ENCODE peak calls at places on chromosomes 11 and 22, in nine cellular contexts. T is MCF 10A; L is NCI-H1930; B is HEK293T; Q is cardiac septum; G is stimulated activated CD4-positive, alpha-beta T cell treated with anti-CD3 and anti-CD28 coated beads, Interleukin-15, amount 100 ng/mL, for 24 hours; A is KBM-7; U is stimulated activated CD8-positive, alpha-beta memory T cell treated with anti-CD3 and anti-CD28 coated beads, Interleukin-2, amount 100 ng/mL, for 1 hour; R is activated CD8-positive, alpha-beta memory T cell treated with anti-CD3 and anti-CD28 coated beads for 1 hour. S is an unnamed sample.

GRCh38 chr22:45891021-45891421 is 85.9 kb downstream of the WNT7B start:
- DNase-seq in L (no peak), T (no peak), G (no peak), R (no peak), A (no peak), B (no peak), Q (peak), U (no peak), S (no peak)

GRCh38 chr11:27211370-27212127 is 151.5 kb downstream of the CCDC34 start:
- DNase-seq in Q (no peak), U (no peak), R (no peak), B (no peak), A (peak), T (peak), L (no peak), G (peak), S (no peak)

GRCh38 chr11:47124675-47125074 is 52.0 kb downstream of the ARFGAP2 start:
- DNase-seq in L (no peak), U (no peak), R (no peak), T (no peak), G (no peak), B (no peak), Q (no peak), A (no peak), S (no peak)

GRCh38 chr22:38868886-38869381 is 3.1 kb downstream of the CBX6 start:
- DNase-seq in R (peak), G (peak), T (peak), Q (peak), A (peak), U (peak), B (peak), L (peak), S (no peak)

GRCh38 chr11:118923721-118924587 is 1.8 kb downstream of the BCL9L start:
- DNase-seq in L (no peak), Q (no peak), A (no peak), B (no peak), U (no peak), R (no peak), T (peak), G (no peak), S (no peak)

GRCh38 chr11:36306888-36307287 is 10.8 kb downstream of the PRR5L start:
- DNase-seq in T (peak), U (no peak), G (peak), L (no peak), B (no peak), A (peak), R (no peak), Q (no peak), S (no peak)

GRCh38 chr22:44129614-44129976 is 51.1 kb upstream of the PARVG start:
- DNase-seq in T (no peak), R (no peak), U (no peak), A (no peak), B (no peak), G (no peak), L (no peak), Q (no peak), S (no peak)

GRCh38 chr11:88484873-88485621 is 147.5 kb upstream of the CTSC start:
- DNase-seq in U (no peak), A (peak), T (peak), Q (no peak), G (peak), R (no peak), L (no peak), B (peak), S (no peak)

GRCh38 chr22:37501610-37502341 is 15.6 kb upstream of the MFNG start:
- DNase-seq in Q (no peak), G (no peak), U (no peak), T (peak), A (no peak), B (no peak), R (no peak), L (no peak), S (no peak)

GRCh38 chr22:40626826-40627225 is 9.7 kb downstream of the MRTFA start:
- DNase-seq in R (no peak), L (no peak), A (no peak), G (no peak), T (no peak), Q (no peak), B (no peak), U (no peak), S (no peak)

GRCh38 chr11:101446238-101446637 is 137.6 kb downstream of the TRPC6 start:
- DNase-seq in U (no peak), R (no peak), G (no peak), L (no peak), Q (no peak), A (no peak), B (no peak), T (peak), S (no peak)

GRCh38 chr22:45771711-45772110 is 100.1 kb downstream of the ATXN10 start:
- DNase-seq in U (no peak), T (no peak), L (no peak), Q (no peak), A (no peak), B (no peak), G (no peak), R (no peak), S (no peak)

GRCh38 chr22:17773606-17774205 is 563 bp downstream of the BID start:
- DNase-seq in L (peak), B (peak), Q (no peak), G (peak), U (peak), R (no peak), A (peak), T (peak), S (peak)

GRCh38 chr11:65452806-65453490 is 30.4 kb downstream of the NEAT1 start:
- DNase-seq in Q (peak), B (no peak), T (peak), L (no peak), U (no peak), G (no peak), A (no peak), R (no peak), S (no peak)

GRCh38 chr22:50622723-50623327 is 5.1 kb downstream of the ARSA start:
- DNase-seq in L (peak), Q (peak), G (no peak), U (no peak), A (no peak), T (peak), R (no peak), B (no peak), S (peak)

GRCh38 chr11:95977534-95978174 is 53.7 kb upstream of the MTMR2 start:
- DNase-seq in T (peak), B (no peak), G (no peak), Q (no peak), L (no peak), A (no peak), U (no peak), R (no peak), S (no peak)

GRCh38 chr11:58616594-58616993 is 5.9 kb upstream of the CNTF start:
- DNase-seq in G (no peak), T (peak), A (no peak), R (no peak), B (no peak), L (no peak), U (no peak), Q (no peak), S (no peak)

GRCh38 chr11:112697371-112697770 is 263.8 kb upstream of the NCAM1 start:
- DNase-seq in T (no peak), G (no peak), U (no peak), A (no peak), B (no peak), Q (no peak), L (no peak), R (no peak), S (no peak)

GRCh38 chr11:128297111-128297651 is 290.2 kb downstream of the ETS1 start:
- DNase-seq in U (no peak), G (no peak), R (no peak), T (no peak), Q (no peak), B (no peak), A (no peak), L (peak), S (peak)

GRCh38 chr11:14386895-14387480 is 28.0 kb upstream of the RRAS2 start:
- DNase-seq in A (no peak), R (no peak), G (no peak), U (no peak), L (no peak), Q (no peak), B (no peak), T (no peak), S (no peak)

GRCh38 chr11:104602643-104603042 is 295.6 kb downstream of the CASP12 start:
- DNase-seq in B (no peak), R (no peak), U (no peak), G (no peak), L (no peak), Q (no peak), T (no peak), A (no peak), S (no peak)

GRCh38 chr11:35511666-35512065 is 13.8 kb downstream of the PAMR1 start:
- DNase-seq in G (no peak), L (no peak), Q (no peak), R (no peak), U (no peak), B (no peak), T (no peak), A (no peak), S (no peak)

GRCh38 chr11:125588505-125588904 is 4.1 kb upstream of the STT3A start:
- DNase-seq in R (no peak), A (no peak), L (no peak), G (no peak), B (no peak), T (no peak), U (no peak), Q (no peak), S (no peak)

GRCh38 chr11:47466701-47467250 is 17.8 kb upstream of the RAPSN start:
- DNase-seq in A (no peak), L (peak), U (no peak), B (no peak), T (no peak), Q (no peak), G (no peak), R (no peak), S (peak)

GRCh38 chr11:64114231-64114630 is 51.7 kb downstream of the MACROD1 start:
- DNase-seq in L (no peak), B (no peak), R (no peak), Q (no peak), A (no peak), U (no peak), T (no peak), G (no peak), S (no peak)

GRCh38 chr11:69418576-69419296 is 62.7 kb upstream of the LINC01488 start:
- DNase-seq in R (no peak), B (no peak), U (no peak), Q (no peak), L (no peak), A (no peak), T (no peak), G (no peak), S (no peak)

GRCh38 chr11:122872046-122872445 is 10.5 kb upstream of the JHY start:
- DNase-seq in L (no peak), U (no peak), R (no peak), Q (no peak), G (no peak), T (no peak), B (no peak), A (no peak), S (no peak)

GRCh38 chr11:117189941-117190544 is 9.1 kb upstream of the TAGLN start:
- DNase-seq in U (no peak), B (no peak), R (no peak), G (no peak), L (no peak), Q (peak), A (no peak), T (no peak), S (no peak)

GRCh38 chr22:31496735-31497146 is 405 bp downstream of the SFI1 start:
- DNase-seq in Q (peak), T (no peak), U (no peak), A (peak), B (peak), L (no peak), G (peak), R (no peak), S (no peak)

GRCh38 chr11:64585150-64585549 is 5.9 kb upstream of the SLC22A12 start:
- DNase-seq in R (no peak), G (no peak), U (no peak), L (no peak), Q (peak), T (no peak), A (no peak), B (no peak), S (no peak)

GRCh38 chr11:16356057-16356750 is at the start of gene SOX6:
- DNase-seq in U (no peak), A (no peak), B (no peak), L (no peak), T (no peak), Q (no peak), R (no peak), G (no peak), S (no peak)

GRCh38 chr22:34702279-34702678 is 363.7 kb upstream of the ISX start:
- DNase-seq in U (no peak), G (no peak), T (no peak), A (no peak), Q (no peak), L (no peak), B (no peak), R (no peak), S (no peak)

GRCh38 chr11:32173435-32173834 is 82.6 kb downstream of the RCN1 start:
- DNase-seq in Q (peak), R (no peak), T (peak), A (peak), L (no peak), B (peak), U (no peak), G (peak), S (peak)

GRCh38 chr22:36362077-36362476 is 25.7 kb downstream of the MYH9 start:
- DNase-seq in R (no peak), T (no peak), L (no peak), Q (no peak), A (no peak), U (no peak), G (no peak), B (no peak), S (no peak)

GRCh38 chr11:130369141-130369691 is 54.5 kb upstream of the ZBTB44 start:
- DNase-seq in R (no peak), A (no peak), B (no peak), T (no peak), L (no peak), U (no peak), Q (no peak), G (no peak), S (no peak)

GRCh38 chr11:46920709-46921108 is 2.4 kb upstream of the LRP4 start:
- DNase-seq in B (no peak), U (no peak), Q (no peak), R (no peak), L (no peak), A (no peak), G (no peak), T (peak), S (no peak)

GRCh38 chr11:129917231-129917630 is 21.9 kb upstream of the NFRKB start:
- DNase-seq in L (no peak), U (no peak), G (no peak), R (no peak), B (no peak), Q (no peak), T (no peak), A (no peak), S (no peak)

GRCh38 chr11:11988099-11988651 is 20.3 kb downstream of the DKK3 start:
- DNase-seq in R (no peak), A (no peak), G (no peak), U (no peak), T (no peak), Q (no peak), L (no peak), B (no peak), S (no peak)